ENCODE peak calls at places on chromosomes 4 and X, in ten cellular contexts. Y is PC-3; M is CD8-positive, alpha-beta memory T cell; F is epithelial cell of esophagus; V is astrocyte of the spinal cord; R is upper lobe of left lung; N is CD4-positive, alpha-beta memory T cell; T is ovary; O is fibroblast of lung; C is cardiac fibroblast. Z is an unnamed sample.
A peak's percentile ranks its signal among the peaks of the same experiment; 100 is the strongest.

GRCh38 chrX:151889451-151889850 is 23.2 kb upstream of the MAGEA4 start:
- DNase-seq in F (no peak), O (no peak), C (no peak), T (no peak), M (no peak), V (no peak), Y (no peak), N (no peak), R (no peak), Z (no peak)

GRCh38 chrX:122626871-122627270 is 557.2 kb upstream of the GRIA3 start:
- DNase-seq in T (no peak), O (no peak), M (no peak), Y (peak; percentile 12), F (peak; percentile 60), R (no peak), N (no peak), C (no peak), V (no peak), Z (no peak)

GRCh38 chr4:73741140-73741749 is 876 bp downstream of the CXCL8 start:
- DNase-seq in R (no peak), V (no peak), C (peak; percentile 66), F (no peak), M (no peak), N (no peak), Y (peak; percentile 45), T (no peak), O (no peak), Z (no peak)

GRCh38 chr4:6660430-6660829 is 19.9 kb downstream of the MRFAP1 start:
- DNase-seq in V (no peak), O (no peak), F (no peak), M (no peak), R (no peak), C (no peak), N (no peak), T (no peak), Y (no peak), Z (no peak)

GRCh38 chrX:119427024-119427794 is 28.1 kb downstream of the SLC25A43 start:
- DNase-seq in R (no peak), M (peak; percentile 45), N (no peak), Y (peak; percentile 18), V (peak; percentile 46), C (peak; percentile 37), T (no peak), F (no peak), O (peak; percentile 24), Z (peak; percentile 8)

GRCh38 chr4:5524900-5525299 is 183.5 kb downstream of the EVC2 start:
- DNase-seq in Y (no peak), N (no peak), V (peak; percentile 59), M (no peak), T (no peak), O (peak; percentile 64), C (peak; percentile 74), F (no peak), R (no peak), Z (no peak)

GRCh38 chrX:8629871-8630270 is 102.1 kb downstream of the ANOS1 start:
- DNase-seq in V (peak; percentile 57), N (no peak), Y (peak; percentile 93), C (peak; percentile 0), R (no peak), M (no peak), F (peak; percentile 87), O (no peak), T (no peak), Z (no peak)

GRCh38 chr4:83074086-83074704 is 39.2 kb downstream of the COPS4 start:
- DNase-seq in F (peak; percentile 86), O (peak; percentile 88), N (peak; percentile 86), C (peak; percentile 92), T (no peak), V (peak; percentile 82), Y (peak; percentile 70), M (peak; percentile 71), R (no peak), Z (peak; percentile 65)

GRCh38 chr4:185534850-185535761 is at the start of gene PDLIM3:
- DNase-seq in Y (no peak), V (peak; percentile 34), N (no peak), M (no peak), T (peak; percentile 84), R (peak; percentile 93), O (no peak), F (peak; percentile 41), C (peak; percentile 67), Z (no peak)

GRCh38 chrX:18424482-18425198 is 768 bp upstream of the CDKL5 start:
- DNase-seq in O (peak; percentile 57), F (peak; percentile 29), Y (peak; percentile 39), R (no peak), V (peak; percentile 31), M (peak; percentile 53), N (peak; percentile 23), C (peak; percentile 33), T (peak; percentile 45), Z (peak; percentile 32)

GRCh38 chr4:104641427-104641826 is 146.7 kb upstream of the CXXC4 start:
- DNase-seq in M (no peak), F (no peak), N (no peak), V (no peak), R (no peak), C (no peak), T (no peak), Y (no peak), O (no peak), Z (no peak)

GRCh38 chrX:124573458-124573857 is 227.1 kb downstream of the SH2D1A start:
- DNase-seq in F (peak; percentile 57), Y (peak; percentile 7), M (no peak), V (no peak), O (no peak), R (no peak), T (no peak), C (peak; percentile 1), N (no peak), Z (peak; percentile 47)

GRCh38 chr4:175385797-175386196 is 426.3 kb downstream of the GPM6A start:
- DNase-seq in N (no peak), C (peak; percentile 16), O (peak; percentile 13), T (no peak), M (no peak), F (peak; percentile 10), V (no peak), R (no peak), Y (no peak), Z (no peak)

GRCh38 chrX:151981129-151981528 is 6.7 kb upstream of the GABRE start:
- DNase-seq in C (peak; percentile 77), O (no peak), R (no peak), Y (peak; percentile 2), T (no peak), V (peak; percentile 51), F (peak; percentile 88), N (no peak), M (no peak), Z (peak; percentile 53)

GRCh38 chr4:120839974-120840751 is 82.4 kb downstream of the PRDM5 start:
- DNase-seq in O (no peak), Y (no peak), N (no peak), V (no peak), T (peak; percentile 33), M (no peak), R (peak; percentile 52), C (no peak), F (no peak), Z (no peak)

GRCh38 chr4:145278341-145279121 is 98.1 kb upstream of the OTUD4 start:
- DNase-seq in N (no peak), C (peak; percentile 74), M (no peak), V (peak; percentile 87), T (no peak), R (no peak), F (peak; percentile 39), Y (peak; percentile 60), O (peak; percentile 67), Z (peak; percentile 39)

GRCh38 chr4:172998527-172999469 is 169.8 kb upstream of the GALNT7 start:
- DNase-seq in O (peak; percentile 78), R (no peak), Y (peak; percentile 51), T (no peak), M (no peak), C (peak; percentile 95), N (no peak), F (peak; percentile 83), V (peak; percentile 88), Z (peak; percentile 89)

GRCh38 chr4:183370786-183371185 is 48.6 kb upstream of the CLDN24 start:
- DNase-seq in O (no peak), N (no peak), Y (no peak), F (no peak), M (no peak), T (no peak), C (no peak), R (no peak), V (no peak), Z (no peak)

GRCh38 chr4:95263960-95264359 is 284.8 kb downstream of the UNC5C start:
- DNase-seq in O (no peak), C (no peak), T (no peak), M (no peak), F (no peak), V (no peak), R (no peak), Y (no peak), N (no peak), Z (no peak)

GRCh38 chr4:53960843-53961242 is 103.6 kb downstream of the CHIC2 start:
- DNase-seq in F (no peak), V (no peak), O (no peak), T (no peak), C (no peak), R (no peak), N (no peak), Y (no peak), M (no peak), Z (no peak)
- H3K4me3 ChIP-seq in F (no peak overlapping the region), V (no peak overlapping the region), O (no peak overlapping the region), T (no peak overlapping the region), C (no peak overlapping the region), R (no peak overlapping the region), N (no peak overlapping the region), Y (no peak overlapping the region), M (no peak overlapping the region), Z (no peak overlapping the region)

GRCh38 chr4:158168606-158169005 is 4.2 kb downstream of the GASK1B start:
- DNase-seq in M (no peak), T (no peak), Y (no peak), R (no peak), V (no peak), O (no peak), N (no peak), F (no peak), C (no peak), Z (no peak)
- H3K4me3 ChIP-seq in M (no peak overlapping the region), T (peak overlapping the region; percentile 61), Y (no peak overlapping the region), R (peak overlapping the region; percentile 40), V (no peak overlapping the region), O (peak overlapping the region; percentile 69), N (no peak overlapping the region), F (no peak overlapping the region), C (peak overlapping the region; percentile 64), Z (peak overlapping the region; percentile 51)

DNA sequence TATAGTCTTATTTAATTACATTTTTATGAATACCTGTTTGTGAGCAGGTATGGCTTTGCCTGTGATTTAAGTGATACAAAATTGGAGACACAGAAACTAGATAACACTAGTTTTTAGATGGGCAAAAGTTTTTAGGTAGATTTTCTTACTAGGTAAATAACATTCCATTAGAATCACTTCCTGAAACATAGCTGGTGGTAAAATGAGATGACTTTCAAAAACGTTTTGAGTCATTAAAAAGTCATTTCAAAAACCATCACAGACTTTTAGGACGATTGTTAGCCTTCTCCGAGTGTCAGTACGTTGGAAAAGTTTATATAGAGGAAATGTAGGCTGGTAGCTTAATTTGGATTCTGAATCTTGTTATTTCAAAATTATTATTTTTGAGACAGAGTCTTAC is 18.3 kb downstream of the PTTG2 start:
- DNase-seq in V (no peak), C (peak; percentile 25), Y (peak; percentile 48), M (no peak), N (no peak), T (no peak), F (no peak), O (no peak), R (no peak), Z (no peak)
- H3K4me3 ChIP-seq in V (peak overlapping the region; percentile 62), C (peak overlapping the region; percentile 59), Y (peak overlapping the region; percentile 67), M (peak overlapping the region; percentile 72), N (no peak overlapping the region), T (peak overlapping the region; percentile 55), F (no peak overlapping the region), O (peak overlapping the region; percentile 73), R (peak overlapping the region; percentile 78), Z (peak overlapping the region; percentile 72)

GRCh38 chr4:2793920-2794706 is 1.2 kb downstream of the SH3BP2 start:
- DNase-seq in V (peak; percentile 41), T (peak; percentile 46), M (no peak), F (peak; percentile 30), Y (no peak), C (peak; percentile 61), R (peak; percentile 53), O (peak; percentile 37), N (no peak), Z (no peak)
- H3K4me3 ChIP-seq in V (peak overlapping the region; percentile 69), T (peak overlapping the region; percentile 53), M (peak overlapping the region; percentile 48), F (peak overlapping the region; percentile 54), Y (peak overlapping the region; percentile 67), C (peak overlapping the region; percentile 75), R (peak overlapping the region; percentile 68), O (peak overlapping the region; percentile 69), N (no peak overlapping the region), Z (peak overlapping the region; percentile 71)